ENCODE peak calls at places on chromosomes 5 and 9, in eight cellular contexts. A is HepG2, Z is psoas muscle, L is ovary, W is uterus, G is pancreas, C is tibial nerve, Q is left ventricle myocardium inferior. R is an unnamed sample.
A peak's percentile ranks its signal among the peaks of the same experiment; 100 is the strongest.

GRCh38 chr5:41598011-41598410 is 87.6 kb upstream of the PLCXD3 start:
- DNase-seq in C (no peak), W (no peak), L (no peak), A (no peak), Q (no peak), G (no peak), Z (no peak), R (peak; percentile 70)

GRCh38 chr9:33041459-33042188 is 16.6 kb downstream of the DNAJA1 start:
- DNase-seq in G (no peak), L (no peak), C (no peak), W (no peak), Q (no peak), Z (no peak), A (no peak), R (peak; percentile 28)

GRCh38 chr5:68253612-68254341 is 38.2 kb downstream of the PIK3R1 start:
- DNase-seq in G (no peak), A (no peak), Z (no peak), L (no peak), Q (no peak), C (no peak), W (no peak), R (no peak)

GRCh38 chr9:100352201-100352726 is 478 bp downstream of the TEX10 start:
- DNase-seq in A (no peak), W (peak; percentile 37), G (peak; percentile 46), Z (peak; percentile 33), C (peak; percentile 15), Q (peak; percentile 20), L (no peak), R (peak; percentile 32)

GRCh38 chr9:9362332-9362731 is 1250.5 kb downstream of the PTPRD start:
- DNase-seq in A (no peak), Z (no peak), C (no peak), L (no peak), G (no peak), W (no peak), Q (no peak), R (no peak)

GRCh38 chr9:80061096-80061495 is 489.3 kb downstream of the TLE4 start:
- DNase-seq in A (no peak), G (no peak), W (no peak), Q (no peak), L (no peak), C (no peak), Z (no peak), R (no peak)

GRCh38 chr5:154865466-154866184 is 7.2 kb downstream of the CNOT8 start:
- DNase-seq in A (peak; percentile 66), C (no peak), Q (no peak), Z (no peak), G (no peak), L (no peak), W (no peak), R (peak; percentile 15)

GRCh38 chr9:25255216-25255615 is 423.0 kb downstream of the TUSC1 start:
- DNase-seq in W (no peak), Q (no peak), C (no peak), L (no peak), A (no peak), G (no peak), Z (peak; percentile 5), R (no peak)

GRCh38 chr5:56814361-56814962 is 887 bp upstream of the MAP3K1 start:
- DNase-seq in A (peak; percentile 28), G (peak; percentile 57), Z (peak; percentile 21), C (no peak), L (peak; percentile 43), Q (peak; percentile 44), W (peak; percentile 16), R (peak; percentile 33)

GRCh38 chr5:18850159-18850558 is 1137.8 kb downstream of the CDH18 start:
- DNase-seq in Q (no peak), L (no peak), G (no peak), W (no peak), C (no peak), A (no peak), Z (no peak), R (no peak)

GRCh38 chr9:137305788-137306545 is 3.9 kb upstream of the NRARP start:
- DNase-seq in G (no peak), C (no peak), W (peak; percentile 36), A (no peak), Z (no peak), Q (peak; percentile 20), L (peak; percentile 50), R (peak; percentile 0)

GRCh38 chr5:15601274-15601673 is 101.3 kb downstream of the FBXL7 start:
- DNase-seq in Z (no peak), A (no peak), C (no peak), G (no peak), W (no peak), L (no peak), Q (no peak), R (no peak)

GRCh38 chr5:76701298-76701697 is 14.6 kb upstream of the F2R start:
- DNase-seq in L (no peak), W (no peak), C (peak; percentile 83), Q (no peak), A (peak; percentile 28), Z (peak; percentile 28), G (no peak), R (peak; percentile 79)

GRCh38 chr9:93096131-93096802 is at the start of gene CARD19:
- DNase-seq in C (peak; percentile 54), L (no peak), W (peak; percentile 71), Q (peak; percentile 59), A (no peak), G (peak; percentile 71), Z (no peak), R (no peak)

GRCh38 chr5:126471875-126472537 is 48.8 kb downstream of the GRAMD2B start:
- DNase-seq in Z (no peak), C (no peak), W (no peak), L (no peak), G (no peak), A (peak; percentile 78), Q (no peak), R (no peak)

GRCh38 chr5:168753691-168754254 is 174.6 kb upstream of the PANK3 start:
- DNase-seq in W (no peak), G (no peak), A (no peak), C (no peak), Z (no peak), Q (no peak), L (no peak), R (no peak)

GRCh38 chr5:73265641-73266040 is 92.6 kb downstream of the TMEM174 start:
- DNase-seq in C (no peak), G (no peak), W (no peak), Q (no peak), Z (no peak), A (no peak), L (no peak), R (no peak)

GRCh38 chr5:115184780-115185179 is 15.1 kb upstream of the TRIM36 start:
- DNase-seq in G (no peak), W (no peak), C (no peak), Z (no peak), A (no peak), L (no peak), Q (no peak), R (no peak)

GRCh38 chr5:115186794-115187193 is 17.1 kb upstream of the TRIM36 start:
- DNase-seq in A (no peak), Z (no peak), Q (no peak), C (no peak), G (no peak), L (no peak), W (no peak), R (no peak)

GRCh38 chr5:115179959-115180709 is 10.4 kb upstream of the TRIM36 start:
- DNase-seq in W (peak; percentile 18), Q (no peak), C (no peak), Z (no peak), L (peak; percentile 47), A (no peak), G (peak; percentile 18), R (peak; percentile 31)

GRCh38 chr5:115179068-115179958 is 9.6 kb upstream of the TRIM36 start:
- DNase-seq in A (no peak), C (no peak), Q (no peak), L (peak; percentile 41), W (peak; percentile 17), Z (no peak), G (peak; percentile 17), R (no peak)

GRCh38 chr5:115181757-115182156 is 12.0 kb upstream of the TRIM36 start:
- DNase-seq in C (no peak), L (no peak), Z (no peak), Q (no peak), G (no peak), A (no peak), W (no peak), R (no peak)
- H3K27me3 ChIP-seq in C (peaks cover 77% of the 10 kb centered on the region), L (no peaks in the 10 kb centered on the region), Z (peaks cover 26% of the 10 kb centered on the region), Q (peaks cover 92% of the 10 kb centered on the region), G (no peaks in the 10 kb centered on the region), A (peaks cover 54% of the 10 kb centered on the region), W (peaks cover 21% of the 10 kb centered on the region), R (peaks cover 64% of the 10 kb centered on the region)

GRCh38 chr5:96781031-96781733 is 26.6 kb downstream of the ERAP1 start:
- DNase-seq in L (no peak), W (no peak), A (no peak), Z (no peak), C (no peak), Q (no peak), G (no peak), R (no peak)

GRCh38 chr5:96783326-96783725 is 24.4 kb downstream of the ERAP1 start:
- DNase-seq in Q (no peak), C (no peak), W (no peak), Z (no peak), L (no peak), A (no peak), G (no peak), R (no peak)

GRCh38 chr5:96778409-96778808 is 29.3 kb downstream of the ERAP1 start:
- DNase-seq in Z (peak; percentile 22), G (no peak), A (no peak), L (peak; percentile 81), W (no peak), Q (no peak), C (peak; percentile 34), R (no peak)

GRCh38 chr5:96780626-96781025 is 27.1 kb downstream of the ERAP1 start:
- DNase-seq in A (no peak), Q (no peak), Z (no peak), C (no peak), L (no peak), G (no peak), W (no peak), R (no peak)

GRCh38 chr5:96781734-96782064 is 26.0 kb downstream of the ERAP1 start:
- DNase-seq in W (no peak), Q (no peak), L (no peak), G (no peak), Z (no peak), A (peak; percentile 39), C (no peak), R (no peak)
- H3K36me3 ChIP-seq in W (no peaks in the 10 kb centered on the region), Q (peaks cover 77% of the 10 kb centered on the region), L (no peaks in the 10 kb centered on the region), G (peaks cover 9% of the 10 kb centered on the region), Z (peaks cover 97% of the 10 kb centered on the region), A (peaks cover 4% of the 10 kb centered on the region), C (peaks cover 92% of the 10 kb centered on the region), R (peaks cover 8% of the 10 kb centered on the region)

DNA sequence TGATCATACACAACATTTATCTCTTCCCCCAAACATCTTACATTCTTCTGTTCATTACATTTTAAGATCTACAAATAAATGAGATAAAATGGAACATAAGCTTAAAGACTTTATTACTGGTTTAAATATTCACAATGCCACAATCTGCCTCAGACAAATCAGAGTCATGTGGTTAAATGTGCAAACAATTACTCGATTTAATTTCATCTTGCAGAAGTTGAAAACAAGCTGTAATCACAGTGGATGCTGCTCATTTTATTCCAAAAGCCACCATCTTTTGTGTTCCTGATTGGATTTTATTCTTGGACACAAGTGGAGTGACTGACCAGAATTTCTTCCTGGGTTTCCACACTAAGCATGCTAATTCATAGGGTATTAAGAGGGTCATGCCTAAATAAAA is 33.2 kb downstream of the SPOCK1 start:
- DNase-seq in L (no peak), A (no peak), G (no peak), C (no peak), W (no peak), Q (no peak), Z (no peak), R (no peak)
- H3K4me1 ChIP-seq in L (no peaks in the 10 kb centered on the region), A (no peaks in the 10 kb centered on the region), G (no peaks in the 10 kb centered on the region), C (no peaks in the 10 kb centered on the region), W (no peaks in the 10 kb centered on the region), Q (peaks cover 9% of the 10 kb centered on the region), Z (peaks cover 10% of the 10 kb centered on the region), R (no peaks in the 10 kb centered on the region)

GRCh38 chr5:149937610-149938009 is 7.0 kb downstream of the PDE6A start:
- DNase-seq in Z (no peak), Q (no peak), L (no peak), G (no peak), W (no peak), C (no peak), A (no peak), R (no peak)
- H3K27me3 ChIP-seq in Z (no peaks in the 10 kb centered on the region), Q (peaks cover 8% of the 10 kb centered on the region), L (no peaks in the 10 kb centered on the region), G (no peaks in the 10 kb centered on the region), W (no peaks in the 10 kb centered on the region), C (no peaks in the 10 kb centered on the region), A (peaks cover 5% of the 10 kb centered on the region), R (no peaks in the 10 kb centered on the region)